ENCODE peak calls at places on chromosomes 16 and 17, in five cellular contexts. E, T, Y, N and H are unnamed samples.

GRCh38 chr16:75922250-75922649 is 196.0 kb upstream of the CPHXL start:
- DNase-seq in E (no peak), T (no peak), Y (no peak), N (no peak), H (no peak)

GRCh38 chr16:17446661-17447060 is 24.1 kb downstream of the XYLT1 start:
- DNase-seq in E (no peak), T (peak), Y (peak), N (no peak), H (no peak)

GRCh38 chr17:7508150-7508549 is 24.0 kb downstream of the POLR2A start:
- DNase-seq in E (no peak), T (no peak), Y (no peak), N (no peak), H (no peak)

GRCh38 chr17:42313773-42314566 is 25.7 kb downstream of the STAT5A start:
- DNase-seq in E (no peak), T (no peak), Y (no peak), N (no peak), H (no peak)

GRCh38 chr17:39246274-39246673 is 20.5 kb upstream of the STAC2 start:
- DNase-seq in E (no peak), T (peak), Y (no peak), N (no peak), H (no peak)

GRCh38 chr17:78873519-78874340 is 29.3 kb downstream of the CEP295NL start:
- DNase-seq in E (no peak), T (no peak), Y (no peak), N (peak), H (no peak)

GRCh38 chr17:59167571-59168001 is 12.0 kb downstream of the PRR11 start:
- DNase-seq in E (no peak), T (no peak), Y (no peak), N (no peak), H (no peak)

GRCh38 chr16:23318639-23319038 is 16.5 kb downstream of the SCNN1B start:
- DNase-seq in E (no peak), T (peak), Y (peak), N (no peak), H (no peak)

DNA sequence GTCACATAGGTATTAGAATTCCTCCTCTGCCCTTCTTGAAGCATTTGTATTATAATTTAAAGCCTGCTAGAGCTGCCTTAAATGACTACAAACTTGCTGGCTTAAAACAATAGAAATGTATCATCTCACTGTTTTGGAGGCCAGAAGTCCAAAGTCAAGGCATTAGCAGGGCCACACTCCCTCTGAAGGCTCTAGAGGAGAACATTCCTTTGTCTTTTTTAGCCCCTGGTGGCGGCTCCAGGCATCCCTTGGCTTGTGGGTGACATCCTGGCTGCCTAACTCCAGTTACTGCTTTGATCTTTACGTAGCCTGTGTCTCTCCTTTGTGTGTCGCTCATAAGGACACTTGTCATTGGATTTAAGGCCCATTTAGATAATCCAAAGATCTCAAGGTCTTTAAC is 186.6 kb upstream of the SALL1 start:
- DNase-seq in E (no peak), T (no peak), Y (no peak), N (no peak), H (no peak)
- TF ChIP-seq CTCF in E (peak), T (no peak), Y (no peak), N (no peak), H (peak)

DNA sequence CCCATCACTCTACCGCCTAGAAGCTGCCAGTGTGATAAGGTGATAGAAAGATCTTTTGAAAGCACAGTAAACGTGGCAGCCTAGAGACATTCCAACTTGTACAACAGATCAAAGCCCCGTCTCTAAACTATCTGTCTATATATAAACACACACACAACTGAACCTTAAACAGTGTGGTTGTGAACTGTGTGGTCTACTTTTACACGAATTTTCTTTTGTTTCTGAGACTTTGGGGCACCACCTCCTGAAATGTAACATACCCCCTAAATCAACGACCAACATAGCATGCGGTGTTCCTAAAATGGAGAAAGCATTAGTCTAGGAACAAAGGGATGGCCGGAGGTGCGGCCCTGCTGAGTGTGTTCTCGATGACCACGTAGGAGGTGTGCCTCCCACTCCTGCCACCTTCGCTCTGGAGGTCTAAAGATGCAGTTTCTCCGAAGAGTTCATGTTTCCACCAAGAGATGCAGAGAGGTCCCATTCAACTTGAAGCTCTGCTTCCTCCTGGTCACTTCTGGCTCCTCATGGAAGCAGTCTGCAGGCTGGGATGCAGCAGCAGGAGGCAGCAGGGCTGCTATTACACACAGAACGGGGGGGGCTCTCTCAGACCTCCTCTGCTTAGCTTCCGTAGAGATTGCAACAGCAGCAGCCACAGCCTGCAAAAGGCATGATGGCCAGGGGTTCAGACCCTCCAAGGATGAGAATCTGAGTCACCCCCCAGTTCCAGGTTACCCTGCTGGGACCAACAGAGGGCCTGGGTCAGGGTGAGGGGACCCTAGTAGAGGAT is 22.6 kb upstream of the USP10 start:
- DNase-seq in E (no peak), T (peak), Y (no peak), N (no peak), H (no peak)
- TF ChIP-seq CTCF in E (no peak), T (no peak), Y (no peak), N (no peak), H (no peak)

GRCh38 chr17:44095647-44096496 is 25.3 kb downstream of the G6PC3 start:
- DNase-seq in E (peak), T (no peak), Y (peak), N (no peak), H (no peak)
- TF ChIP-seq CTCF in E (peak), T (peak), Y (no peak), N (no peak), H (peak)

DNA sequence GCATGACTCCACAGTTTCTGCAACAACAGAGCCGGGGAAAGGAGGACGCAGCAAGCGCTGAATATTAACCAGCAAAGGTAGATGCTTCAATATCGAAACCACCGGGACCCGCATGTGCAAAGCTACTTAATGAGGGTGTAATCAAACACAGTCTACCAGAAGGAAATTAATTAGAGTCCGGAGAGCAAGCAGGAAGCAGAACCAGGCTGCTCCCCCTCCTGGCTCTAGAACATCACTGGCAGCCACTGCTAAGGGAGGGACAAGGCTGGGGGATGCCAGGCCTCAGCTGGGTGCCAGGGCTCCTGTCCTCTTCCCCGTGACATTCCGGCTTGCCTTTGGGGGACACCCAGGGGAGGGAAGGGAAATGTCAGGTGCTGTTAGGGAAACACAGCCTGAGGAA is 21.7 kb downstream of the LRRC75A start:
- DNase-seq in E (no peak), T (no peak), Y (no peak), N (no peak), H (no peak)
- TF ChIP-seq CTCF in E (no peak), T (no peak), Y (no peak), N (no peak), H (no peak)

GRCh38 chr16:58440094-58440493 is 47.8 kb downstream of the GINS3 start:
- DNase-seq in E (no peak), T (no peak), Y (no peak), N (no peak), H (no peak)

GRCh38 chr16:58433569-58433951 is 41.3 kb downstream of the GINS3 start:
- DNase-seq in E (no peak), T (no peak), Y (no peak), N (no peak), H (no peak)

GRCh38 chr16:58430718-58431117 is 38.4 kb downstream of the GINS3 start:
- DNase-seq in E (no peak), T (no peak), Y (no peak), N (no peak), H (no peak)

GRCh38 chr16:58435779-58436178 is 43.5 kb downstream of the GINS3 start:
- DNase-seq in E (no peak), T (no peak), Y (no peak), N (no peak), H (no peak)
- TF ChIP-seq CTCF in E (no peak), T (no peak), Y (no peak), N (no peak), H (no peak)

DNA sequence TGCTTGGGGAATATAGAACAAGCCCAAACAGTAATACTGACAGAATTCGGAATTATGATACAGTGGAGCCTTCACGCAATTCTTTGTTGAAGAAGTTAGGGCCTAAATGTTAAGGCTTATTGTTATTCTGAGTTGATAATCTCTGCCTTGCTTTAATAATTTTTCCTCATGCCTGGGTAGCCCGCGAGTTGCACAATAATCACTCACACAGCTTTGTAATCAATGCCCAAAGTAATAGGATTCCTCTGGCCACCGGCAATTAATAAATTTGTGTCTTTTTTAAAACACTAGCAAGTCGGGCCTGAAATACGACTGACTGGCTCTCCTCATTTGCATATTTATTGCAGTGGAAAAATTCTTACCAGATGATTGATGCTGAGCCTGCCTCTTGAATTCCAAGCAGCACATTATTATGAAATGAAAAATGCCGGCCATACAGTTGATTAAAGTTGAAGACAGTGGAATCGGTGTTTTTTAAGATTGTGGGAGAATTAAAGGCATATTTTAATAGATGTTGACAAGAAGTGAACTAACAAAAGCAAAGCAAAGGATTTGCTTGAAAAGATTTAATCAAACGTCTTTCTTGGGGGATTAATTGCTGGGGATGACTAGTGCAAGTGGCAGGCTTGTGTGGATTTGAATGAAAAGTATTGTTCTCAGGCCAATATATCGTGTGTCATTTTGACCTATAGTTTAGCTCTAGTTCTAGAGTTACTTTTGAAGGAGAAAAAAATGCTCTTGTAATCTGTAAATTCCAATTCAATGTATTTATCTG is 30.2 kb downstream of the AATF start:
- DNase-seq in E (no peak), T (no peak), Y (no peak), N (no peak), H (no peak)
- TF ChIP-seq CTCF in E (no peak), T (no peak), Y (no peak), N (no peak), H (no peak)

GRCh38 chr16:52861614-52862022 is 191.1 kb downstream of the CHD9NB start:
- DNase-seq in E (no peak), T (no peak), Y (no peak), N (no peak), H (no peak)
- TF ChIP-seq CTCF in E (no peak), T (no peak), Y (no peak), N (no peak), H (no peak)

GRCh38 chr17:80284631-80285030 is 24.0 kb downstream of the RNF213 start:
- DNase-seq in E (no peak), T (no peak), Y (no peak), N (no peak), H (no peak)

GRCh38 chr17:80283116-80283852 is 22.6 kb downstream of the RNF213 start:
- DNase-seq in E (no peak), T (no peak), Y (no peak), N (no peak), H (no peak)

GRCh38 chr17:80281516-80281915 is 20.9 kb downstream of the RNF213 start:
- DNase-seq in E (no peak), T (no peak), Y (no peak), N (no peak), H (no peak)

GRCh38 chr17:80277751-80278671 is 17.4 kb downstream of the RNF213 start:
- DNase-seq in E (no peak), T (no peak), Y (no peak), N (no peak), H (no peak)

GRCh38 chr17:80279895-80280294 is 19.2 kb downstream of the RNF213 start:
- DNase-seq in E (peak), T (no peak), Y (peak), N (no peak), H (peak)
- TF ChIP-seq CTCF in E (peak), T (no peak), Y (no peak), N (no peak), H (peak)

GRCh38 chr16:11510178-11510973 is 76.3 kb downstream of the LITAF start:
- DNase-seq in E (no peak), T (no peak), Y (peak), N (no peak), H (no peak)
- TF ChIP-seq CTCF in E (no peak), T (no peak), Y (no peak), N (no peak), H (no peak)

GRCh38 chr17:74354123-74354522 is 7.5 kb downstream of the BTBD17 start:
- DNase-seq in E (no peak), T (no peak), Y (peak), N (no peak), H (no peak)

GRCh38 chr17:74349120-74349519 is 12.5 kb downstream of the BTBD17 start:
- DNase-seq in E (no peak), T (no peak), Y (no peak), N (no peak), H (no peak)

GRCh38 chr17:74353446-74354060 is 8.1 kb downstream of the BTBD17 start:
- DNase-seq in E (no peak), T (no peak), Y (peak), N (no peak), H (no peak)

GRCh38 chr17:74350486-74350885 is 11.2 kb downstream of the BTBD17 start:
- DNase-seq in E (no peak), T (no peak), Y (no peak), N (no peak), H (no peak)

DNA sequence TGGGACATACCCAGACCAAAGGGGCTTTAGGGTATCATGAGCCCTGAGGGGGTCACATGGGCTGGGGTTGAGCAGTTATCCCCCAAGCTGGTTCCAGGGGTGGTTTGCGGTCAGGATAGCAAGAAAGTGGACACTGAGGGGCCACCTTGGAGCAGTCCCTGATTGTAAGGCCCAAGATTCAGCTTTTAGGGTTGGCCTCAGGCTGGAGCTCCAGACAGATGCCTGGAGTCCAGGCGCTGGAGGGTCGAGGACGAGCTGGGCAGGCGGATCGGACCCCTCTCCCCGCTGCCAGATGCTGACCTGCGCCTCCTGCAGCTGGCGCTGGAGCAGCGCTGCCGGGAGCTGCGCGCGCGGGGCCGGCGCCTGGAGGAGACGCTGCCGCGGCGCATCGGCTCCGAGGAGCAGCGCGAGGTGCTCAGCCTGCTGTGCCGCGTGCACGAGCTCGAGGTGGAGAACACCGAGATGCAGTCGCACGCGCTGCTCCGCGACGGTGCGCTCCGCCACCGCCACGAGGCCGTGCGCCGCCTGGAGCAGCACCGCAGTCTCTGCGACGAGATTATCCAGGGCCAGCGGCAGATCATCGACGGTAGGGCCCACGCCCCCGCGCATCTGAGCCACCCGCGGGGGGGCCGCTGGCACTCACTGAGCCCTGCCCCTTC is 10.0 kb downstream of the BTBD17 start:
- DNase-seq in E (no peak), T (no peak), Y (no peak), N (no peak), H (no peak)
- TF ChIP-seq CTCF in E (no peak), T (no peak), Y (no peak), N (no peak), H (no peak)